ENCODE peak calls at places on chromosomes 13 and 19, in four cellular contexts. F is K562, C is GM12878, G is HepG2. I is an unnamed sample.

GRCh38 chr19:5432687-5433086 is 22.5 kb upstream of the ZNRF4 start:
- DNase-seq in F (no peak), G (no peak), C (no peak), I (no peak)

GRCh38 chr13:94479559-94480095 is at the start of gene DCT:
- DNase-seq in F (no peak), G (no peak), C (no peak), I (no peak)

GRCh38 chr13:63110431-63110830 is 1694.8 kb upstream of the PCDH20 start:
- DNase-seq in C (no peak), F (no peak), G (no peak), I (no peak)

GRCh38 chr13:46182491-46182877 is 507 bp upstream of the LCP1 start:
- DNase-seq in G (no peak), C (no peak), F (no peak), I (no peak)

GRCh38 chr13:113499936-113500335 is 9.4 kb upstream of the DCUN1D2 start:
- DNase-seq in F (no peak), G (no peak), C (no peak), I (no peak)

GRCh38 chr13:20161275-20161950 is 561 bp upstream of the GJA3 start:
- DNase-seq in C (no peak), G (no peak), F (no peak), I (peak; percentile 43)

GRCh38 chr13:30119476-30119875 is 187.9 kb downstream of the KATNAL1 start:
- DNase-seq in F (no peak), C (no peak), G (no peak), I (no peak)

GRCh38 chr19:55118401-55118991 is 1.1 kb upstream of the PPP1R12C start:
- DNase-seq in F (peak; percentile 69), G (no peak), C (no peak), I (no peak)

GRCh38 chr19:5141926-5142724 is 173.2 kb downstream of the KDM4B start:
- DNase-seq in C (no peak), G (no peak), F (no peak), I (no peak)

GRCh38 chr19:10624585-10624984 is 768 bp upstream of the SLC44A2 start:
- DNase-seq in G (no peak), C (no peak), F (peak; percentile 5), I (no peak)

DNA sequence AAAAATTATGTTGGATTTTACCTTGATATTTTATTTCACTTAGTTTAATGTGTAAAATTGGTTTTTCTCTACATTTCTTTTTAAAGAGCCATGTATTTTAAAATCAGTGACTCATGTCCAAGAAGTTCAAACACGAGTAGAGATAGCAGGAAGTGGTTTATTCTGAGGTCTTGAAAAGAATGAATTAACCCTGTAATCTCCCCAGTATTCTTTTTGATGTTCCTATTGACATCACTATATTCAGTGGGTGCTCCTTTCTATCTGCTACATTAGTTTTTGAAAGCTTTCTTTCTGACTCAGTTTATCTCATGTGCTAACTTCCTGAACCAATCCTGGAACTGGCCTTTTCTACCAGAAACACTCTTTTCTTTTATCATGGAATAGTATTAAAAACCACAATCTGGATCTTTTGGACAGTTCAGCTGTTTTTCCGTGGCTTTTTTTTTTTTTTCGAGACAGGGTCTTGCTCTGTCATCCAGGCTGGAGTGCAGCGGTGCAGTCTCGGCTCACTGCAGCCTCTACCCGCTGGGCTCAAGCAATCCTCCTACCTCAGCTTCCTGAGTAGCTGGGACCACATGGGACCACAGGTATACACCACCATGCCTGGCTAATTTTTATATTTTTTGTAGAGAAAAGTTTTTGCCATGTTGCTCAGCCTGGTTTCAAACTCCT is 114.9 kb downstream of the PCCA start:
- DNase-seq in C (no peak), G (no peak), F (no peak), I (no peak)
- TF ChIP-seq TAF1 in C (no peak), G (no peak), F (no peak), I (no peak)

GRCh38 chr13:80400164-80400767 is 59.3 kb upstream of the SPRY2 start:
- DNase-seq in C (peak; percentile 8), G (no peak), F (no peak), I (no peak)

GRCh38 chr13:80400834-80401450 is 60.0 kb upstream of the SPRY2 start:
- DNase-seq in F (no peak), C (peak; percentile 13), G (no peak), I (no peak)

DNA sequence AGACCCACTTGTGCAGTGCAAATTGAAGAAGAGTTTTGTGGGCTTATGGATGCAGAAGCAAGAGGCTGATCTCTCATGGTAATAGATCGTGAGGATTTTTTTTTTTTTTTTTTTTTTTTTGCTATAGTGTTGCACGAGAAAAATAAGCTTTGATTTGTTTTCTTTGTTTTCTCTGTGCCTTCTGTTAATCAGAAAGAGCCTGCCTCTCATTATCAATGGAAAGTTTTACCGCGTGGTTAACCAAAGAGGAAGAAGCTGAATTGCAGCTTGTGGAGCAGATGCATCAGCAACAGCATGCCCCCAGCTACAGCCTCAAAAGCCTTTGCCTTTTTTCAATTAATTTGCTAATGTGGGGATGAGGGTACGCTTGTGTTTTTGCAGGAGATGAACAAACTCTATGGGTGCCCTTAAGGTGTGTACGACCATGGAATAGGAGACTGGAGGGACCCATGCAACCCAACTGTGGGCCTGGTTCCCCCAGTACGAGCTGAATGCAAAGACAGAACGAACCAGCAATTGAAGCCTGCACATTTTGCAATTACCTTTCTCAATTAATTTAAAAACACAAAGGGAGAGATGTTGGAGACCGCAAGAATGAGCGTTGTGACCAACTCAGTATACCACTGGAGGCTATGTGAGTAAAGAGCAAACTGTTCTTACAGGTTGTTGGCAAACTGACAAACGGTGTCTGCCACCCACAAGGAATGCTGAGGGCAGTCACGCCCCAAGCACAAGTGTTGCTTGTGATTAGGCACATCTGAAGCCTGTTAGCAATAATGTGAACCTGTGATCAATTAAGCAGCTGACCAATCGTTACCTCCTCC is 58.6 kb upstream of the SPRY2 start:
- DNase-seq in G (no peak), C (peak; percentile 17), F (no peak), I (no peak)
- TF ChIP-seq MAX in G (no peak), C (no peak), F (no peak), I (no peak)

DNA sequence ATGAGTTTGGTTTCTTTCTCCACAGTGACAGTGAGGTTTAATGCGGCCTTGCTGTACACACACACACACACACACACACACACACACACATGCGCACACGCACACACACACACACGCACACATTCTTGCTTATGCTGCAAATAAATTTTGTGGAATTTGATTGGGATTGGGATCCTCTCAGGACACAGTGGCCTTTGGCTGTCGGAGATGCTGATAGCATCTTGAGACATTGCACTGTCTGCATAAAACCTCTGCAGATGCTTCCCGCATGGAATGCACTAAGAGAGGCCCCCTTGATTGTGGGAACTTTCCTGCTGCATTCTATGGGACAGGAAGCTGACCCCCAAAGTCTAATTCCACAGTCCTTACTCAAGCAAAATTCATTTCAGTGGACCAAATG is 145.6 kb downstream of the FLT1 start:
- DNase-seq in C (no peak), G (no peak), F (no peak), I (peak; percentile 31)
- TF ChIP-seq MXI1 in C (no peak), G (no peak), F (no peak), I (no peak)

GRCh38 chr13:29111446-29111845 is 291.3 kb downstream of the MTUS2 start:
- DNase-seq in G (no peak), C (no peak), F (no peak), I (no peak)
- TF ChIP-seq TAF1 in G (no peak), C (no peak), F (no peak), I (no peak)

GRCh38 chr19:43997631-43998290 is 5.0 kb upstream of the ZNF230 start:
- DNase-seq in C (no peak), F (no peak), G (no peak), I (no peak)
- TF ChIP-seq MAX in C (no peak), F (no peak), G (no peak), I (no peak)

DNA sequence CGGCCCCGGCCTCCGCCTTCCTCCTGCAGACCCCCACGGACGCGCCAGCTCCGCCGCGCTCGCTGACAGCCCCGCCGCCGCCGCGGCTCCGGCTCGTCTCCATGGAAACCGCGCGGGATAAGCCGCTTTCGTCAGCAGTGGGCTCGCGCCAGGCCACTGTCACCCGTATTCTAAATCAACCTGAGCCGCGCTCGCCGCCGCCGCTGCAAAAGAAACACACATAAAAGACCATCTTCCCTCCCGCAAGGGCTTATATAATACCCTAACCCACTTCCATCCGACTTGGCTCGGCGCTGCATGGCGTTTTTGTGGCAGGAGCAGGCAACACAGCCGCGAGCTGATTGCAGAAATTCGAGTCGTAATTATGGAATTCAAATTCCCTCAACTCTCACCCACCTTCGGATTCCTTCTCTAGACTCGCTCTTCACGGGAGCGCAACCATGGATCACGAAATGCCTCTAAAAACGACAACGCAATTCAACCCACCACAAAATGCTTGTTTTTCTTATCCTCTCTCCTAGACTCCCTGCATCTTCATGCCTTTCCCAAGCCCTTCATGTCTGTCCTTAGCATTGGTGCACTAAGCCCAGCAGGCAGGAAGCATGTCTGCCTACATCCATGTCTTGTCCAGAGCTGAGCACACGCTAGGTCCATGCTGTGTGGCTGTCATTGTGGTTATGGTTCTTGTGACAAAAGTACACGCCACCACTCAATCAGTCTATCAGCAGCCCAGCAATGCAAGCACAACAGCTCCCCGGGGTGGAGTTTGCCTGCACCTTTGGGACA is at the start of gene AMER2:
- DNase-seq in G (no peak), F (no peak), C (no peak), I (peak; percentile 75)
- TF ChIP-seq MXI1 in G (no peak), F (no peak), C (no peak), I (no peak)

GRCh38 chr13:98448642-98448928 is 128.3 kb downstream of the STK24 start:
- DNase-seq in F (no peak), C (no peak), G (no peak), I (no peak)

GRCh38 chr13:98450012-98450411 is 126.9 kb downstream of the STK24 start:
- DNase-seq in G (no peak), C (no peak), F (no peak), I (no peak)

GRCh38 chr13:98451676-98452105 is 125.2 kb downstream of the STK24 start:
- DNase-seq in F (no peak), C (no peak), G (no peak), I (no peak)

GRCh38 chr13:98449273-98449672 is 127.6 kb downstream of the STK24 start:
- DNase-seq in C (no peak), F (no peak), G (no peak), I (no peak)

GRCh38 chr13:98450495-98451167 is 126.3 kb downstream of the STK24 start:
- DNase-seq in G (peak; percentile 19), C (no peak), F (no peak), I (no peak)
- TF ChIP-seq TAF1 in G (no peak), C (no peak), F (no peak), I (no peak)

GRCh38 chr19:49506575-49507105 is 5.8 kb upstream of the FCGRT start:
- DNase-seq in G (peak; percentile 71), C (no peak), F (peak; percentile 84), I (peak; percentile 84)
- TF ChIP-seq MAX in G (no peak), C (no peak), F (peak; percentile 27), I (no peak)

DNA sequence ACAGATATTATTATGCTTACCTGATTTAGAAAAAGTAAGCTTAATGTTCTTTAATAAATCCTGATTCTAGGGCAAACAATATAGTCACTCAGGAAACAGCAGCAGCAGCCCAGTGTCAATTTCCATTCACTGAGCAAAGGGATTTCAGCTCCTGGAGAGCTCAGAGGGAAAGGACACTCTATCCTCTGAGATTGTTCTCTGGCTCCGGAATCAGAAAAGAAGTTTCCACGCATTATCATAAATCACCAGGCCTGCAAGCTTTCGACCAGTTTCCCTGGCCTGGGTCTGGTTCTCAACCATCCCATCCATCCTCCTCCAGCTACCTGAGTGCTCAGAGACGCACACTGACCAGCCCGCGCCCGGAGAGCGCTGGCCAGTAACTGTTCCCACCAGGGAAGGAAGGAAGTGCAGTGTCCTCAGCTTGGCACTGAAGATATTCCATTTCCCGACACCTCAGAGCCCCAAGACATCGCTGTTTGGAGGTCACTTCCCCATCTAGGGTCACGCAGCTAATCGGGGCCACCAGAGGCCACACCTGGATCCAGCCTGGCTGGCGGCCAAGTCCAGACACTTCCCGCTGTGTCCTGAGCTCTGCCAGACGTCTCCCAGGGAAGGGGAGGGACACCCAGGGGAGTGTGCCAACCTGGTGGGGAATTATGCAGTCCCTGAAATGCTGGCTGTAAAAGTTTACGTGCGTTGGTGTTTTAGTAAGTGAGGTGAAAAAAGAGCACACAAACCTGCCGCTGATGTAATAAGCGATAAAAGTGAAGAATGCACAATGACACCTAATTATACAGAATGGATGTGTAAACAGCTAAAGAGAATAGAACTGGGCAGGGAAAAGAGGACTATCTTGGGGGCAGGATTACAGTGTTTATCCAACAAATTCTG is 29.1 kb downstream of the EPS15L1 start:
- DNase-seq in G (no peak), C (no peak), F (peak; percentile 39), I (no peak)
- TF ChIP-seq MXI1 in G (no peak), C (no peak), F (no peak), I (no peak)